ENCODE peak calls at places on chromosomes 5 and 9, in five cellular contexts. One of them, this sample, is unnamed.

GRCh38 chr5:38551020-38552017 is 5.1 kb downstream of the LIFR start:
- DNase-seq in fibroblast of pulmonary artery: peak
- DNase-seq in tibial nerve: no peak
- DNase-seq in testis: peak
- DNase-seq in upper lobe of right lung: no peak
- DNase-seq in this sample: no peak

GRCh38 chr9:130290353-130291181 is 25.0 kb downstream of the HMCN2 start:
- DNase-seq in fibroblast of pulmonary artery: no peak
- DNase-seq in testis: no peak
- DNase-seq in tibial nerve: no peak
- DNase-seq in upper lobe of right lung: no peak
- DNase-seq in this sample: no peak

GRCh38 chr5:82341325-82341724 is 63.2 kb upstream of the RPS23 start:
- DNase-seq in upper lobe of right lung: no peak
- DNase-seq in testis: no peak
- DNase-seq in fibroblast of pulmonary artery: no peak
- DNase-seq in tibial nerve: no peak
- DNase-seq in this sample: no peak

GRCh38 chr5:120806132-120806531 is 342.0 kb downstream of the PRR16 start:
- DNase-seq in testis: no peak
- DNase-seq in upper lobe of right lung: no peak
- DNase-seq in tibial nerve: no peak
- DNase-seq in fibroblast of pulmonary artery: peak
- DNase-seq in this sample: no peak

GRCh38 chr9:23005061-23005690 is 558.6 kb downstream of the DMRTA1 start:
- DNase-seq in fibroblast of pulmonary artery: no peak
- DNase-seq in upper lobe of right lung: no peak
- DNase-seq in tibial nerve: no peak
- DNase-seq in testis: no peak
- DNase-seq in this sample: no peak

GRCh38 chr5:172002310-172002709 is 4.1 kb downstream of the FBXW11 start:
- DNase-seq in testis: no peak
- DNase-seq in fibroblast of pulmonary artery: peak
- DNase-seq in upper lobe of right lung: no peak
- DNase-seq in tibial nerve: no peak
- DNase-seq in this sample: no peak

GRCh38 chr9:106287108-106287631 is 575.8 kb upstream of the ZNF462 start:
- DNase-seq in fibroblast of pulmonary artery: no peak
- DNase-seq in upper lobe of right lung: no peak
- DNase-seq in tibial nerve: no peak
- DNase-seq in testis: peak
- DNase-seq in this sample: peak

GRCh38 chr9:129894106-129894823 is 59.0 kb downstream of the USP20 start:
- DNase-seq in fibroblast of pulmonary artery: no peak
- DNase-seq in tibial nerve: no peak
- DNase-seq in upper lobe of right lung: no peak
- DNase-seq in testis: no peak
- DNase-seq in this sample: peak

GRCh38 chr5:6504677-6505414 is 56.2 kb downstream of the UBE2QL1 start:
- DNase-seq in testis: no peak
- DNase-seq in fibroblast of pulmonary artery: no peak
- DNase-seq in tibial nerve: no peak
- DNase-seq in upper lobe of right lung: no peak
- DNase-seq in this sample: no peak

GRCh38 chr5:173753307-173754168 is 134.6 kb upstream of the CPEB4 start:
- DNase-seq in tibial nerve: no peak
- DNase-seq in testis: no peak
- DNase-seq in upper lobe of right lung: peak
- DNase-seq in fibroblast of pulmonary artery: peak
- DNase-seq in this sample: peak

GRCh38 chr5:180441577-180441976 is 52.6 kb upstream of the CNOT6 start:
- DNase-seq in testis: no peak
- DNase-seq in upper lobe of right lung: peak
- DNase-seq in tibial nerve: no peak
- DNase-seq in fibroblast of pulmonary artery: peak
- DNase-seq in this sample: peak

GRCh38 chr5:32964246-32964645 is 253.1 kb downstream of the NPR3 start:
- DNase-seq in fibroblast of pulmonary artery: no peak
- DNase-seq in tibial nerve: no peak
- DNase-seq in upper lobe of right lung: no peak
- DNase-seq in testis: no peak
- DNase-seq in this sample: no peak

GRCh38 chr9:90142580-90142979 is 500.0 kb downstream of the DIRAS2 start:
- DNase-seq in fibroblast of pulmonary artery: peak
- DNase-seq in upper lobe of right lung: no peak
- DNase-seq in testis: peak
- DNase-seq in tibial nerve: peak
- DNase-seq in this sample: peak

GRCh38 chr5:90640484-90641059 is 82.0 kb downstream of the ADGRV1 start:
- DNase-seq in tibial nerve: no peak
- DNase-seq in testis: no peak
- DNase-seq in fibroblast of pulmonary artery: no peak
- DNase-seq in upper lobe of right lung: no peak
- DNase-seq in this sample: peak

GRCh38 chr5:177455036-177455660 is 8.5 kb downstream of the PRR7 start:
- DNase-seq in fibroblast of pulmonary artery: peak
- DNase-seq in upper lobe of right lung: peak
- DNase-seq in testis: peak
- DNase-seq in tibial nerve: no peak
- DNase-seq in this sample: peak

GRCh38 chr5:90613918-90614504 is 55.4 kb downstream of the ADGRV1 start:
- DNase-seq in testis: no peak
- DNase-seq in tibial nerve: no peak
- DNase-seq in upper lobe of right lung: no peak
- DNase-seq in fibroblast of pulmonary artery: no peak
- DNase-seq in this sample: no peak

GRCh38 chr9:122392284-122392683 is 21.5 kb downstream of the PTGS1 start:
- DNase-seq in tibial nerve: no peak
- DNase-seq in testis: no peak
- DNase-seq in fibroblast of pulmonary artery: no peak
- DNase-seq in upper lobe of right lung: no peak
- DNase-seq in this sample: no peak

GRCh38 chr5:32585446-32586250 is at the start of gene SUB1:
- DNase-seq in upper lobe of right lung: peak
- DNase-seq in tibial nerve: peak
- DNase-seq in testis: peak
- DNase-seq in fibroblast of pulmonary artery: peak
- DNase-seq in this sample: peak

GRCh38 chr5:125149503-125149902 is 403.1 kb upstream of the ZNF608 start:
- DNase-seq in upper lobe of right lung: no peak
- DNase-seq in testis: no peak
- DNase-seq in tibial nerve: no peak
- DNase-seq in fibroblast of pulmonary artery: no peak
- DNase-seq in this sample: no peak

GRCh38 chr9:114304416-114305188 is 18.3 kb upstream of the ORM1 start:
- DNase-seq in testis: peak
- DNase-seq in upper lobe of right lung: peak
- DNase-seq in tibial nerve: no peak
- DNase-seq in fibroblast of pulmonary artery: no peak
- DNase-seq in this sample: no peak

GRCh38 chr5:78795757-78796156 is 147.2 kb upstream of the LHFPL2 start:
- DNase-seq in tibial nerve: no peak
- DNase-seq in testis: no peak
- DNase-seq in fibroblast of pulmonary artery: no peak
- DNase-seq in upper lobe of right lung: no peak
- DNase-seq in this sample: no peak

GRCh38 chr9:26502311-26502710 is 390.3 kb downstream of the CAAP1 start:
- DNase-seq in fibroblast of pulmonary artery: no peak
- DNase-seq in tibial nerve: no peak
- DNase-seq in upper lobe of right lung: no peak
- DNase-seq in testis: no peak
- DNase-seq in this sample: no peak

GRCh38 chr5:142777858-142778257 is 7.7 kb downstream of the ARHGAP26 start:
- DNase-seq in tibial nerve: no peak
- DNase-seq in testis: no peak
- DNase-seq in fibroblast of pulmonary artery: no peak
- DNase-seq in upper lobe of right lung: no peak
- DNase-seq in this sample: no peak

GRCh38 chr5:142782976-142783539 is 12.9 kb downstream of the ARHGAP26 start:
- DNase-seq in fibroblast of pulmonary artery: peak
- DNase-seq in testis: peak
- DNase-seq in tibial nerve: peak
- DNase-seq in upper lobe of right lung: no peak
- DNase-seq in this sample: no peak

GRCh38 chr5:142783601-142784291 is 13.6 kb downstream of the ARHGAP26 start:
- DNase-seq in upper lobe of right lung: no peak
- DNase-seq in tibial nerve: no peak
- DNase-seq in testis: peak
- DNase-seq in fibroblast of pulmonary artery: peak
- DNase-seq in this sample: no peak

GRCh38 chr5:142779163-142779562 is 9.0 kb downstream of the ARHGAP26 start:
- DNase-seq in testis: no peak
- DNase-seq in fibroblast of pulmonary artery: peak
- DNase-seq in tibial nerve: no peak
- DNase-seq in upper lobe of right lung: no peak
- DNase-seq in this sample: peak

DNA sequence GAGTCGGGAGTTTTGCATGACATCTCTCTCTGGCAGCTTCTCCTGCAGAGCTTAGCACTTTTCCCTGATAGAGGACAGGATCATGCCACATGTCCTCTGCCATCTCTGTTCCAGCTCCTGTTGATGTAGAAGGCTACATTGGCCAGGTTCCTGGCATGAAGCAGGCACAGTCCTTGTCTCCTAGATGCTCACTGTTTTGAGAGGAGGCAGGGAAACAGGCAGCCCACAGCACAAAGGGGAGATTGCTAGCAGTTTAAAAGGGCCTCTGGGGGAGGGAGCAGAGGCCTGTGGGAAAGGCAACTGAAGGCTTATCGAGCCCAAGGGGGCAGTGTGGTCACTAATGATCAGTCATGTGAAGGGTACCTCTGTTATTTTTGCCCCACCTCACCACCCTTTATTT is 10.7 kb downstream of the ARHGAP26 start:
- DNase-seq in testis: no peak
- DNase-seq in tibial nerve: no peak
- DNase-seq in fibroblast of pulmonary artery: no peak
- DNase-seq in upper lobe of right lung: no peak
- DNase-seq in this sample: peak
- TF ChIP-seq CTCF in testis: no peak
- TF ChIP-seq CTCF in tibial nerve: no peak
- TF ChIP-seq CTCF in fibroblast of pulmonary artery: no peak
- TF ChIP-seq CTCF in upper lobe of right lung: no peak
- TF ChIP-seq CTCF in this sample: no peak

DNA sequence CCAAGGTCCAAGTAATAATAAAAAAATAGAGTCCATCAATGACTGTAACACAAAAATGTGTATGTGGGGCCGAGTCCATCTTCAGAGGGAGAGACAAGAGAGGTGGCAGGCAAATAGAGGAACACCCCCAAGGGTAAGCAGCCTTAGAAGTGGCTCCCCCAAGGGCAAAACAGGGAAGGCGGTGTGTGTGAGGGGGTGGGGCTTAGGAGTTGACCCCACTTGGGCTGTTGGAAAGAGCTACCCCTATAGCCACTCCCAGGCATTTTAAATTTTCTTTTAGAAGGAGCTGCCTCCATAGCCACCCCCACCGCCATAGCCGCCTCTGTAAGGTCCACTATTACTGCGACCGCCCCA is 1.3 kb downstream of the HNRNPA0 start:
- DNase-seq in tibial nerve: peak
- DNase-seq in testis: peak
- DNase-seq in fibroblast of pulmonary artery: no peak
- DNase-seq in upper lobe of right lung: no peak
- DNase-seq in this sample: no peak
- H3K4me3 ChIP-seq in tibial nerve: peak
- H3K4me3 ChIP-seq in testis: peak
- H3K4me3 ChIP-seq in fibroblast of pulmonary artery: peak
- H3K4me3 ChIP-seq in upper lobe of right lung: peak
- H3K4me3 ChIP-seq in this sample: peak

DNA sequence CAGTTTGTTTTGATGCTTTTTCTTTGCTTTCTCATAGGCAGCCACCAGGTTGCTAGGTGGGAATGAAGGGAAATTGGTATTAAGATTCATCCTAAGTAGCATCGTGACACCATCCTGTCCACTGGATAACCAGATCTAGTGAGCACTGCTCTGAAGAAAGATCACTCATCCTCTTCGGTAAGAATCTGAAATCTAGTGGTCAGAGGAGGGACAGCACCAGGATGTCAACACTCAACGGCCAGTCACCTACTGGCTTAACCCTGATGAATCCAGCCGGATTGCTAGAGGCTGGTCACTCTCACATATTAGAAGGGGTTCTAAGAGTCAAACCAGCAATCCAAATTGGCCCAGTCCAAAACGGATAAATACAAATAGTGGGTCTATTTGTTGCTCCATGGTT is 50.8 kb downstream of the DCP2 start:
- DNase-seq in upper lobe of right lung: no peak
- DNase-seq in tibial nerve: no peak
- DNase-seq in fibroblast of pulmonary artery: no peak
- DNase-seq in testis: no peak
- DNase-seq in this sample: no peak
- TF ChIP-seq CTCF in upper lobe of right lung: no peak
- TF ChIP-seq CTCF in tibial nerve: no peak
- TF ChIP-seq CTCF in fibroblast of pulmonary artery: no peak
- TF ChIP-seq CTCF in testis: no peak
- TF ChIP-seq CTCF in this sample: no peak

GRCh38 chr5:150780816-150781221 is 2.3 kb downstream of the SMIM3 start:
- DNase-seq in testis: no peak
- DNase-seq in fibroblast of pulmonary artery: peak
- DNase-seq in upper lobe of right lung: no peak
- DNase-seq in tibial nerve: no peak
- DNase-seq in this sample: no peak

GRCh38 chr5:150785950-150786349 is 7.4 kb downstream of the SMIM3 start:
- DNase-seq in upper lobe of right lung: no peak
- DNase-seq in testis: no peak
- DNase-seq in fibroblast of pulmonary artery: no peak
- DNase-seq in tibial nerve: no peak
- DNase-seq in this sample: no peak

GRCh38 chr5:150781706-150782614 is 3.4 kb downstream of the SMIM3 start:
- DNase-seq in fibroblast of pulmonary artery: peak
- DNase-seq in upper lobe of right lung: no peak
- DNase-seq in tibial nerve: peak
- DNase-seq in testis: no peak
- DNase-seq in this sample: peak

GRCh38 chr5:150782850-150783249 is 4.3 kb downstream of the SMIM3 start:
- DNase-seq in testis: no peak
- DNase-seq in upper lobe of right lung: no peak
- DNase-seq in fibroblast of pulmonary artery: no peak
- DNase-seq in tibial nerve: no peak
- DNase-seq in this sample: no peak

DNA sequence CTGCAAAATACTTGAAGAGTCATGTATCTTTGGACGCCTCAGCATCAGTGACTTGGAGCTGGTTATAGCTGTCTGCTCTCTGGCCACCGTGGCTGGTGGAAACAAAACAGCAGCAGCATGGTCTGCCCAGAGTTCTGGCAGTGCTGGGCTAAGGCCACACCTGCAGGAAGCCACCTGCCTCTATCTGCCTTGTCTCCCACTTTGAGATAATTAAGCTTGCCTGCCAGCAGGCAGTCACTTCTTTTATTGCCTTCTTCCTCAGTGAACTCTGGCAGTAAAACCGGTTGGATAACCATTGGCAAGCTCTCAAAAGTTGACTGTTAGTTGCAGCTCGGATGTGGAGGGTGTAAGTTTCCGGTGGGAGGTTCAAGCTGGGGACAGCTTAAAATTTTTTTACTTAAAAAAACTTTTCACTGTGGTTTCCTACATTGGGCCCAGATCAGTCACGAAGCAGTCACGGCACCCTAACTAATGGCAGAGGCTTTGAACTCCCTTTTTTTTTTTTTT is 4.9 kb downstream of the SMIM3 start:
- DNase-seq in upper lobe of right lung: no peak
- DNase-seq in fibroblast of pulmonary artery: peak
- DNase-seq in tibial nerve: peak
- DNase-seq in testis: no peak
- DNase-seq in this sample: peak
- H3K4me3 ChIP-seq in upper lobe of right lung: peak
- H3K4me3 ChIP-seq in fibroblast of pulmonary artery: no peak
- H3K4me3 ChIP-seq in tibial nerve: no peak
- H3K4me3 ChIP-seq in testis: no peak
- H3K4me3 ChIP-seq in this sample: no peak

GRCh38 chr5:95403996-95404395 is 12.8 kb downstream of the FAM81B start:
- DNase-seq in testis: no peak
- DNase-seq in upper lobe of right lung: no peak
- DNase-seq in fibroblast of pulmonary artery: no peak
- DNase-seq in tibial nerve: no peak
- DNase-seq in this sample: no peak
- TF ChIP-seq CTCF in testis: no peak
- TF ChIP-seq CTCF in upper lobe of right lung: no peak
- TF ChIP-seq CTCF in fibroblast of pulmonary artery: no peak
- TF ChIP-seq CTCF in tibial nerve: no peak
- TF ChIP-seq CTCF in this sample: no peak